ENCODE peak calls at places on chromosomes 13 and 19, in six cellular contexts. J is upper lobe of left lung, Y is adrenal gland, B is breast epithelium, R is body of pancreas, E is H1. P is an unnamed sample.

GRCh38 chr19:58044391-58044790 is 10.6 kb downstream of the ZSCAN1 start:
- DNase-seq in E (no peak), R (no peak), J (peak; percentile 75), Y (no peak), B (no peak), P (no peak)

GRCh38 chr19:47073574-47073973 is 25.1 kb upstream of the TMEM160 start:
- DNase-seq in R (no peak), B (no peak), E (no peak), Y (no peak), J (no peak), P (no peak)

GRCh38 chr19:3175761-3176714 is 2.5 kb upstream of the S1PR4 start:
- DNase-seq in B (peak; percentile 55), R (peak; percentile 71), Y (no peak), E (no peak), J (peak; percentile 32), P (no peak)

GRCh38 chr13:102185375-102185984 is 216.4 kb downstream of the FGF14 start:
- DNase-seq in B (no peak), E (no peak), Y (no peak), R (no peak), J (no peak), P (no peak)

GRCh38 chr19:42155796-42156195 is 23.6 kb upstream of the POU2F2 start:
- DNase-seq in B (no peak), Y (no peak), E (no peak), R (no peak), J (no peak), P (no peak)

GRCh38 chr13:41284512-41285288 is 21.3 kb upstream of the MTRF1 start:
- DNase-seq in B (no peak), J (no peak), R (no peak), Y (no peak), E (no peak), P (no peak)

GRCh38 chr19:1112254-1113208 is 8.7 kb downstream of the GPX4 start:
- DNase-seq in R (no peak), B (peak; percentile 93), J (peak; percentile 93), Y (peak; percentile 93), E (no peak), P (no peak)

GRCh38 chr19:31821346-31821745 is 472.1 kb upstream of the TSHZ3 start:
- DNase-seq in J (no peak), B (no peak), Y (no peak), E (no peak), R (no peak), P (no peak)

GRCh38 chr13:70253834-70254233 is 145.6 kb upstream of the KLHL1 start:
- DNase-seq in R (no peak), Y (no peak), J (no peak), E (no peak), B (no peak), P (no peak)

GRCh38 chr13:93180376-93180966 is 46.1 kb upstream of the GPC6 start:
- DNase-seq in R (no peak), J (no peak), B (no peak), E (no peak), Y (no peak), P (no peak)

GRCh38 chr13:44079413-44080205 is 199.9 kb downstream of the LACC1 start:
- DNase-seq in E (no peak), J (no peak), B (no peak), R (no peak), Y (no peak), P (no peak)

GRCh38 chr13:44075113-44075512 is 195.4 kb downstream of the LACC1 start:
- DNase-seq in B (no peak), E (no peak), J (no peak), R (no peak), Y (no peak), P (no peak)

GRCh38 chr13:44084146-44084545 is 204.4 kb downstream of the LACC1 start:
- DNase-seq in B (no peak), E (no peak), J (no peak), R (no peak), Y (no peak), P (no peak)

DNA sequence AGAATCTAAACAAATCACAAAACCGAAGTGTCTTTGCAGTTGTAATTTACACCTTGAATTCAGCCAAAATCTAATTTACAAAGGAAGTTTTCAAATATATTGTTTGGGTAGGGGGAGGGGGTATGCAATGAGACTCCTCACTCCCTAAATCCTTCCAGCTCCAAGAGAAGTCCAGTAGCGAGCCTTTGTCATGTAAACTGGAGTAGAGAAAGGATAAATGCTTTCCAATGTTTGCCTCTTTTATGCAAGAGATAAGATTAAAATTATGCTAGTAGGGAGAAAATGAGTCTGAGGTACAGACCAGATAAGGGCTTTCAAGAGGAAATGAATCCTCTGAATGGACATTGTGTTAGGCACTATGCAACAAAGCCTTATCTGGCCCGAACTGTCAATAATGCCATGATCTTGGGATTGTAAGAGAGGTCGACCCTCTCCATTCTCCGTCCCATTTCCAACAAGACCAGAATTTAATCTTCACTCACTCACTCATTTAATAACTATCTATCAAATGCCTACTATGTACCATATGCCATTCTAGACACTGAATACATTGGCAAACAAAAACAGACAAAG is 199.2 kb downstream of the LACC1 start:
- DNase-seq in E (peak; percentile 17), J (no peak), R (no peak), B (no peak), Y (no peak), P (no peak)
- TF ChIP-seq POLR2A in E (no peak), J (no peak), R (no peak), B (no peak), Y (no peak), P (no peak)

GRCh38 chr19:49518033-49518432 is 5.6 kb downstream of the FCGRT start:
- DNase-seq in J (no peak), R (no peak), B (no peak), Y (no peak), E (no peak), P (no peak)
- H3K4me1 ChIP-seq in J (peaks cover 40% of the 10 kb centered on the region), R (peaks cover 29% of the 10 kb centered on the region), B (no peaks in the 10 kb centered on the region), Y (no peaks in the 10 kb centered on the region), E (peaks cover 8% of the 10 kb centered on the region), P (no peaks in the 10 kb centered on the region)

DNA sequence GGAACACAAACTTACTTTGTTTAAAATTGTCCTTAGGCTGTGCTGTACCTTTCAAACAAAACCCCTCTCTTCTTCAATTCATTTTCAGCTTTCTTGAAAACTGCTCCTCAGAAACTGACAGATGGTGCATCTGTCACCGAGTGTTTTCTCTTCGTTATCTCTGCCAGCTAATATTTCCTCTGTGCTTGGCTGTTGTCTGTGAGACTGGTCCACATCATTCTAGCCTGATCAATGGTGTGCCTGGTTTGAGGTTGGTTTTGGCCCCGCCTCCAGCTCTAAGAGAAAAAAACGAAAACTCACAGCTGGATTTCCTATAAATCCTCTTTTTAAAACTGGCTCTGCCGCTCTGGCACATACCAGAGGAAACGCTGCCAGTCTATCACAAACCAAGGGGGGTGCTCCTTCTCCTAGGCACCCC is 79.7 kb downstream of the STARD13 start:
- DNase-seq in Y (peak; percentile 83), B (no peak), R (peak; percentile 46), E (no peak), J (no peak), P (no peak)
- H3K27ac ChIP-seq in Y (peak overlapping the region; percentile 15), B (peak overlapping the region; percentile 77), R (peak overlapping the region; percentile 81), E (no peak overlapping the region), J (peak overlapping the region; percentile 66), P (peak overlapping the region; percentile 33)

DNA sequence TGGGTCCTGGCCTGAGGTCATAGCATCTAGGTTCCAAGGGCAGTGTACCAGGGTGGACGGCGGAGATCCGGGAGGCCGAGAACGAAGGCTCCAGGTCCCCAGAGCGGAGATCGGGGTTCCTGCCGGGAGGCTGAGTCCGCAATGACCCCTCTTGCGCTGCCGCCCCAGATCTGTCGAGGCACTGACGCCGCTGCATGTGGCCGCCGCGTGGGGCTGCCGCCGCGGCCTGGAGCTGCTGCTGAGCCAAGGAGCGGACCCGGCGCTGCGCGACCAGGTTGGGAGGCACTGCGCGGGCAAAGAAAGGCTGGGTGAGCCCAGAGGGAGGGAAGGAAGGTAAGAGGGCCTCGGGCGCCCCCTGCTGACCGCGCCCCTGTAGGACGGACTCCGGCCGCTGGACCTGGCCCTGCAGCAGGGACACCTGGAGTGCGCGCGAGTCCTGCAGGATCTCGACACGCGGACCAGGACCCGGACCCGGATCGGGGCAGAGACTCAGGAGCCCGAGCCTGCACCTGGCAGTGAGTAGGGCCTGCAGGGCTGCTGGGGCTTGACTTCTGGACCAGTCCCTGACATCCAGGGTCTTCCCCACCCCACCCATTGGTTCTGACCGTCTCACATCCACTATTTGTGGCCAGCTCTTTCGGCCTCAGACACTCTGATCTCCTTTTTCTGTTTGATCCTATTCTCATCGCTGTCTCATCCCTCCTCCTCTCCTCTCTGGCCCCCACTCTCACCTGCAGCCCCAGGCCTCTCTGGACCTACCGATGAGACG is 971 bp downstream of the ANKLE1 start:
- DNase-seq in J (peak; percentile 97), R (peak; percentile 89), E (no peak), Y (peak; percentile 94), B (peak; percentile 67), P (peak; percentile 86)
- TF ChIP-seq POLR2A in J (no peak), R (no peak), E (no peak), Y (no peak), B (no peak), P (no peak)

GRCh38 chr13:111187879-111188643 is 73.0 kb downstream of the ARHGEF7 start:
- DNase-seq in E (no peak), R (no peak), J (no peak), Y (peak; percentile 51), B (no peak), P (no peak)

GRCh38 chr13:111183959-111184684 is 69.0 kb downstream of the ARHGEF7 start:
- DNase-seq in Y (peak; percentile 58), E (no peak), R (no peak), B (no peak), J (no peak), P (no peak)

GRCh38 chr13:111183087-111183645 is 68.1 kb downstream of the ARHGEF7 start:
- DNase-seq in B (no peak), R (no peak), Y (no peak), E (no peak), J (no peak), P (no peak)

GRCh38 chr13:111184685-111185401 is 69.7 kb downstream of the ARHGEF7 start:
- DNase-seq in J (no peak), E (no peak), B (no peak), Y (peak; percentile 57), R (no peak), P (no peak)

DNA sequence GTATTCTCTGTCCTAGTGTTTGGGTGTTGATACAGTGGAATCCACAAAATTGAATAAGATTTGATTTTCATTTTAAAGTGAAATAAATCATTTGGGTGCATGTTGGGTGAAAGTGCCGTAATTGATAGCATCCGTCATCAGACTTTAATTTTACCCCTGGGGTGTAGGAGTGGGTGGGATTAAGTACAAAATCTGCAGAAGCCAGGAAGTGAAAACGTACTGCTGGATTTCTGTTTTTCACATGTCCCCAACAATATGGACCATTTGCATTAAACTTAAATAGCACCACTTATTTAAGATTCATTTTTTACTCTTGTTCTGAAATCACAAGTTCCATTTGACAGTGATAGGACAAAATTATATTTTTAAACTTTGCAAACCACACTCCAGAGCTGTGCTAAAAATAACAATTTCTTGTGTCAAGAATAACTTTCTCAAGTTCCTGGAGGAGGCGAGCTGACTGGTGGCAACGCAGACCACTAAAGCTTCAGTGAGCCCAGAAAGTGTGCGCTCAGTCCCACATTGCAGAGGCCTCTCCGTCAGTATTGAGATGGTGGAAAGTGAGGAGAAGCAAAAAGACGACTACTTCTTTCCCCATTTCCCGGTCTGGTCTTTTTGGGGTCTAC is 71.3 kb downstream of the ARHGEF7 start:
- DNase-seq in Y (no peak), R (no peak), B (no peak), J (no peak), E (no peak), P (no peak)
- H3K4me1 ChIP-seq in Y (peaks cover 41% of the 10 kb centered on the region), R (peaks cover 23% of the 10 kb centered on the region), B (peaks cover 9% of the 10 kb centered on the region), J (peaks cover 13% of the 10 kb centered on the region), E (peaks cover 13% of the 10 kb centered on the region), P (no peaks in the 10 kb centered on the region)

P was measured in right lobe of liver.